ENCODE peak calls at places on chromosomes 2 and 18, in five cellular contexts. G is effector CD8-positive, alpha-beta T cell; H is astrocyte of the spinal cord; D is HuH-7.5; A is dermis blood vessel endothelial cell. C is an unnamed sample.
A peak's percentile ranks its signal among the peaks of the same experiment; 100 is the strongest.

GRCh38 chr2:84894758-84895520 is 10.5 kb upstream of the TMSB10 start:
- DNase-seq in G (no peak), H (no peak), D (no peak), A (peak; percentile 22), C (peak; percentile 54)

GRCh38 chr2:232387451-232388171 is 9.1 kb downstream of the ALPP start:
- DNase-seq in G (no peak), H (no peak), D (no peak), A (no peak), C (no peak)

GRCh38 chr2:106065268-106065982 is 128.7 kb downstream of the UXS1 start:
- DNase-seq in G (peak; percentile 7), H (no peak), D (no peak), A (no peak), C (no peak)

GRCh38 chr2:211408485-211408884 is 852.1 kb downstream of the CPS1 start:
- DNase-seq in G (no peak), H (peak; percentile 26), D (peak; percentile 9), A (peak; percentile 62), C (peak; percentile 87)

GRCh38 chr2:234682492-234683228 is 185.8 kb upstream of the ARL4C start:
- DNase-seq in G (no peak), H (peak; percentile 23), D (no peak), A (no peak), C (peak; percentile 57)

GRCh38 chr18:10275506-10275905 is 178.9 kb upstream of the APCDD1 start:
- DNase-seq in G (no peak), H (no peak), D (no peak), A (no peak), C (no peak)

GRCh38 chr2:163732718-163733117 is 3.1 kb downstream of the FIGN start:
- DNase-seq in G (no peak), H (peak; percentile 35), D (no peak), A (no peak), C (no peak)

GRCh38 chr2:217510790-217511291 is 492.0 kb downstream of the TNS1 start:
- DNase-seq in G (peak; percentile 3), H (peak; percentile 85), D (peak; percentile 49), A (peak; percentile 83), C (peak; percentile 83)

GRCh38 chr2:183060500-183061231 is 17.9 kb upstream of the DUSP19 start:
- DNase-seq in G (no peak), H (no peak), D (no peak), A (no peak), C (no peak)

GRCh38 chr18:41982942-41983660 is 28.1 kb downstream of the PIK3C3 start:
- DNase-seq in G (no peak), H (no peak), D (no peak), A (peak; percentile 27), C (peak; percentile 16)

GRCh38 chr18:68759308-68759707 is 38.6 kb upstream of the CCDC102B start:
- DNase-seq in G (no peak), H (no peak), D (no peak), A (no peak), C (no peak)

GRCh38 chr18:59646946-59647307 is 50.3 kb downstream of the CCBE1 start:
- DNase-seq in G (no peak), H (no peak), D (no peak), A (no peak), C (no peak)

GRCh38 chr18:12598181-12598921 is 59.6 kb downstream of the SPIRE1 start:
- DNase-seq in G (no peak), H (peak; percentile 54), D (no peak), A (peak; percentile 75), C (no peak)

GRCh38 chr2:205527801-205528200 is 154.5 kb upstream of the NRP2 start:
- DNase-seq in G (no peak), H (no peak), D (no peak), A (no peak), C (peak; percentile 9)

GRCh38 chr2:152453129-152453642 is 118.2 kb downstream of the FMNL2 start:
- DNase-seq in G (no peak), H (no peak), D (no peak), A (no peak), C (no peak)

GRCh38 chr2:75464348-75464946 is 96.3 kb downstream of the EVA1A start:
- DNase-seq in G (no peak), H (peak; percentile 59), D (no peak), A (peak; percentile 69), C (peak; percentile 49)

GRCh38 chr2:205580591-205580990 is 101.7 kb upstream of the NRP2 start:
- DNase-seq in G (no peak), H (peak; percentile 31), D (no peak), A (no peak), C (peak; percentile 32)

GRCh38 chr2:1088192-1088860 is 137.7 kb downstream of the SNTG2 start:
- DNase-seq in G (no peak), H (no peak), D (no peak), A (no peak), C (peak; percentile 15)

C was measured in renal cortical epithelial cell.